ENCODE peak calls at places on chromosomes 11 and 22, in four cellular contexts. A is H9, S is IMR-90, C is H1. V is an unnamed sample.
A peak's percentile ranks its signal among the peaks of the same experiment; 100 is the strongest.

GRCh38 chr22:33922268-33922667 is 2.0 kb upstream of the LARGE1 start:
- DNase-seq in A (peak; percentile 72), S (peak; percentile 34), C (no peak), V (peak; percentile 75)

GRCh38 chr11:17350455-17351170 is 987 bp upstream of the NCR3LG1 start:
- DNase-seq in A (no peak), S (no peak), C (no peak), V (no peak)

GRCh38 chr11:96103102-96103501 is 179.2 kb upstream of the MTMR2 start:
- DNase-seq in A (no peak), S (peak; percentile 23), C (no peak), V (no peak)

GRCh38 chr11:61709572-61709971 is 29.4 kb downstream of the DAGLA start:
- DNase-seq in A (no peak), S (no peak), C (no peak), V (no peak)

GRCh38 chr11:102829671-102830070 is 13.7 kb downstream of the MMP3 start:
- DNase-seq in A (no peak), S (no peak), C (no peak), V (no peak)

GRCh38 chr11:10414659-10415058 is 40.4 kb upstream of the AMPD3 start:
- DNase-seq in A (no peak), S (peak; percentile 21), C (no peak), V (peak; percentile 27)

GRCh38 chr22:24442352-24442744 is 14.9 kb downstream of the ADORA2A start:
- DNase-seq in A (no peak), S (no peak), C (no peak), V (no peak)

GRCh38 chr11:26330255-26330654 is 1.7 kb upstream of the ANO3 start:
- DNase-seq in A (no peak), S (no peak), C (no peak), V (no peak)

GRCh38 chr11:1310315-1310687 is 869 bp upstream of the TOLLIP start:
- DNase-seq in A (no peak), S (no peak), C (no peak), V (no peak)

GRCh38 chr22:32325811-32326237 is 31.8 kb upstream of the RFPL3 start:
- DNase-seq in A (peak; percentile 81), S (no peak), C (no peak), V (no peak)

GRCh38 chr11:45724145-45724544 is 58.7 kb upstream of the CHST1 start:
- DNase-seq in A (peak; percentile 67), S (no peak), C (no peak), V (no peak)

GRCh38 chr22:50121202-50121740 is 31.5 kb downstream of the MOV10L1 start:
- DNase-seq in A (no peak), S (no peak), C (no peak), V (no peak)

GRCh38 chr11:47225552-47226137 is 10.9 kb downstream of the DDB2 start:
- DNase-seq in A (no peak), S (peak; percentile 64), C (no peak), V (no peak)

GRCh38 chr22:18987765-18988164 is 51.7 kb upstream of the PRODH start:
- DNase-seq in A (peak; percentile 77), S (no peak), C (peak; percentile 43), V (peak; percentile 74)

GRCh38 chr11:2108675-2109481 is 30.3 kb downstream of the IGF2 start:
- DNase-seq in A (no peak), S (no peak), C (no peak), V (no peak)

GRCh38 chr22:41022470-41023298 is 69.7 kb upstream of the EP300 start:
- DNase-seq in A (peak; percentile 93), S (peak; percentile 76), C (peak; percentile 82), V (peak; percentile 93)

GRCh38 chr22:19375435-19375834 is 56.1 kb downstream of the HIRA start:
- DNase-seq in A (no peak), S (no peak), C (no peak), V (no peak)

GRCh38 chr11:62324738-62325556 is 12.3 kb upstream of the ASRGL1 start:
- DNase-seq in A (peak; percentile 89), S (peak; percentile 18), C (peak; percentile 41), V (peak; percentile 86)

GRCh38 chr11:46649180-46649738 is 31.9 kb downstream of the ATG13 start:
- DNase-seq in A (no peak), S (peak; percentile 97), C (no peak), V (peak; percentile 58)

GRCh38 chr11:68012044-68012842 is 2.1 kb downstream of the ALDH3B1 start:
- DNase-seq in A (no peak), S (no peak), C (no peak), V (no peak)

GRCh38 chr11:44718057-44718456 is 8.7 kb upstream of the TSPAN18 start:
- DNase-seq in A (no peak), S (no peak), C (no peak), V (no peak)

GRCh38 chr11:67290801-67291200 is 1.7 kb downstream of the ANKRD13D start:
- DNase-seq in A (no peak), S (no peak), C (no peak), V (no peak)

GRCh38 chr11:86593833-86594232 is 78.6 kb downstream of the ME3 start:
- DNase-seq in A (no peak), S (no peak), C (no peak), V (no peak)

GRCh38 chr22:45235101-45235777 is 5.5 kb downstream of the KIAA0930 start:
- DNase-seq in A (no peak), S (no peak), C (no peak), V (no peak)

GRCh38 chr22:26708256-26709009 is 51.0 kb downstream of the MIAT start:
- DNase-seq in A (no peak), S (no peak), C (no peak), V (no peak)

GRCh38 chr22:45888221-45889092 is 88.5 kb downstream of the WNT7B start:
- DNase-seq in A (no peak), S (no peak), C (no peak), V (no peak)

GRCh38 chr11:66340596-66341501 is 4.1 kb downstream of the BRMS1 start:
- DNase-seq in A (no peak), S (no peak), C (no peak), V (no peak)

GRCh38 chr11:9562716-9563115 is 10.8 kb upstream of the WEE1 start:
- DNase-seq in A (no peak), S (no peak), C (no peak), V (no peak)

GRCh38 chr11:36239636-36240035 is 49.6 kb downstream of the COMMD9 start:
- DNase-seq in A (no peak), S (no peak), C (no peak), V (no peak)

GRCh38 chr22:38244106-38244505 is 28.7 kb downstream of the TMEM184B start:
- DNase-seq in A (no peak), S (peak; percentile 34), C (no peak), V (no peak)

GRCh38 chr11:11583801-11584445 is 37.9 kb downstream of the GALNT18 start:
- DNase-seq in A (peak; percentile 3), S (peak; percentile 9), C (no peak), V (no peak)

DNA sequence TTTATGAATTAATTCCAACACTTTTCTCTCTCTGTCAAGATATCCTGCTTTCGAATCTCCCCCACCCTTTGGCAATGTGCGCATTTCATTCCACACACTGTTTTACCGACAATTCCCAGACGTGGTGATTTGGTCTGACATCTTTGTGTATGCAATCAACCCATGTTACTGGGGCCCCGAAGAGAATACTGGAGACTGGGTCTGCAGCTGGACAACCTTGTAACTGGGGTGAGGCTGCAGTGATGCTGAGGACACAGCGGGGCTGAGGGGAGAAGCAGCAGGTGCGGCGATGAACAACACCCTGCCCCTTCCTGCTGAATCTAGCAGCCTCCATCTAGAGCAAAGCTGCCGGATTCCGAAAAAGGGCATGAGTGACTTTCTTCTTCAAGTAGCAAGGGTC is 571.6 kb downstream of the OPCML start:
- DNase-seq in A (no peak), S (no peak), C (no peak), V (no peak)
- H3K56ac ChIP-seq in A (no peak overlapping the region), S (no peak overlapping the region), C (no peak overlapping the region), V (no peak overlapping the region)

GRCh38 chr22:35578836-35579575 is 38.1 kb downstream of the MB start:
- DNase-seq in A (no peak), S (no peak), C (no peak), V (no peak)
- H2BK5ac ChIP-seq in A (no peak overlapping the region), S (no peak overlapping the region), C (no peak overlapping the region), V (no peak overlapping the region)

DNA sequence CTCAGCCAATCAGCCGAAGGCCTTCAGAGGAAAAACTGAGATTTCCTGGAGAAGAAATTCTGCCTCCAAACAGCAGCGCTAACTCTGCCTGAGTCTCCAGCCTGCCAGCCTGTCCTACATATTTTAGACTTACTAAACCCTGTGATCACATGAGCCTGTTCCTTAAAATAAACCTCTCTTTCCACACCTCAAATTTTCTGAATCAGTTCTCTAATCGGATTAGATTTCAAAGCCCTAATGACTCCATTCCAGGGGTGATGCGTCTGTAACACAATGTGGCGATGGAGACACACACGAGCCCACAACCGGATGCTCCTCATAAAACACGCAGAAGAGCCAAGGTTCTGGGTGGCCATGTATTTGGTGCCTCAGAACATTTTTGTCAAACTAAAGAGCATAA is 1371.2 kb downstream of the BRD1 start:
- DNase-seq in A (no peak), S (no peak), C (no peak), V (no peak)
- H3K56ac ChIP-seq in A (no peak overlapping the region), S (no peak overlapping the region), C (no peak overlapping the region), V (no peak overlapping the region)

GRCh38 chr11:130314749-130315285 is at the start of gene ZBTB44:
- DNase-seq in A (peak; percentile 93), S (peak; percentile 85), C (no peak), V (peak; percentile 94)

GRCh38 chr11:130315354-130315970 is 745 bp upstream of the ZBTB44 start:
- DNase-seq in A (peak; percentile 77), S (no peak), C (no peak), V (peak; percentile 63)

GRCh38 chr11:130314184-130314748 is 451 bp downstream of the ZBTB44 start:
- DNase-seq in A (peak; percentile 63), S (peak; percentile 1), C (no peak), V (no peak)

GRCh38 chr11:130312046-130312445 is 2.7 kb downstream of the ZBTB44 start:
- DNase-seq in A (no peak), S (no peak), C (no peak), V (no peak)

DNA sequence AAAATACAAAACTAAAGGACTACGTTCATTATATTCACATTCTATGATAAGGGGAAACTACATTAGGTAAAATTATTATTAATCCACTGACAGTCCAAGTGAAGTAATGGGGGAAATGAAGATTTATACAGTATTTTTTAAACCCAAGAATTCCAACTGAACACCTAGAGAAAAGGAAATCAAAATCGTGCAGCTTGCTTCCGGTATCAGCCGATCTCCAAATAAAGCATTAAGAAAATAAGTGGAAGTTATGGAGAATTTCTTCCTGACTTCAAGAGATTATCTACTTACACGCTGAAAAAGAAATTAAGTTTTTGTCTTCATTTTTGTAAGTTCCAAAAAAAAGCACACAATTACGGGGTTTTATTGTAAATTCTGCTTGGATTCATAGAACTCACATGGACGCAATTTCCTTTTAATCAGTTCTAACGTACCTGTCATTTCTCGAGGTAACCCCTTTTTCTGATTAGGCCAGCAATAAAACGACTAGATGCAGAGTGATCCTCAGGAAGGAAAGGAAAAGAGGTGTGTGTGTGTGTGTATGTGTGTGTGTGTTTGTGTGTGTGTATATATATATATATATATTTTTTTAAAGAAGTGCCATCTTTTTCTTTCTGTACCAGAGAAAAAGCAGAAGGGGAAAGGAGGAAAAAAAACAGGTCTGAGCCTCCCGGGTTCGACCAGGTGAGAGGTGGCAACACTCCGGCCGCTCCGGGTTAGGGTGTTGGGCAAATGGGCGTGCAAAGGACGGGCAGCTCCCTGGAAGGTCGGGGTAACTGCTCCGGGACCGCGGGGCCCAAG is 1.1 kb downstream of the ZBTB44 start:
- DNase-seq in A (no peak), S (peak; percentile 3), C (no peak), V (peak; percentile 57)
- H2BK5ac ChIP-seq in A (no peak overlapping the region), S (no peak overlapping the region), C (no peak overlapping the region), V (no peak overlapping the region)

GRCh38 chr11:130516175-130516867 is 67.9 kb downstream of the ADAMTS15 start:
- DNase-seq in A (peak; percentile 48), S (no peak), C (no peak), V (peak; percentile 46)
- H3K56ac ChIP-seq in A (no peak overlapping the region), S (no peak overlapping the region), C (no peak overlapping the region), V (peak overlapping the region; percentile 15)

V was measured in mesendoderm.